ENCODE peak calls at places on chromosomes 6 and 20, in eight cellular contexts. One of them, this sample, is unnamed.

GRCh38 chr6:74451953-74452352 is 753.9 kb downstream of the COL12A1 start:
- DNase-seq in GM12878: no peak
- DNase-seq in NCI-H1694: no peak
- DNase-seq in A673: no peak
- DNase-seq in stimulated activated naive CD8-positive, alpha-beta T cell treated with anti-CD3 and anti-CD28 coated beads, Interleukin-15, Interleukin-2, amounts not matched to agents 100 U/mL and 50 U/mL, for 24 hours: no peak
- DNase-seq in left ventricle myocardium inferior: no peak
- DNase-seq in Caki2: no peak
- DNase-seq in ascending aorta: no peak
- DNase-seq in this sample: no peak

GRCh38 chr20:49865559-49865958 is 49.8 kb downstream of the SPATA2 start:
- DNase-seq in GM12878: no peak
- DNase-seq in NCI-H1694: no peak
- DNase-seq in A673: no peak
- DNase-seq in stimulated activated naive CD8-positive, alpha-beta T cell treated with anti-CD3 and anti-CD28 coated beads, Interleukin-15, Interleukin-2, amounts not matched to agents 100 U/mL and 50 U/mL, for 24 hours: no peak
- DNase-seq in left ventricle myocardium inferior: no peak
- DNase-seq in Caki2: no peak
- DNase-seq in ascending aorta: peak
- DNase-seq in this sample: peak

GRCh38 chr6:37204014-37204751 is 34.2 kb downstream of the PIM1 start:
- DNase-seq in GM12878: no peak
- DNase-seq in NCI-H1694: no peak
- DNase-seq in A673: no peak
- DNase-seq in stimulated activated naive CD8-positive, alpha-beta T cell treated with anti-CD3 and anti-CD28 coated beads, Interleukin-15, Interleukin-2, amounts not matched to agents 100 U/mL and 50 U/mL, for 24 hours: no peak
- DNase-seq in left ventricle myocardium inferior: no peak
- DNase-seq in Caki2: peak
- DNase-seq in ascending aorta: no peak
- DNase-seq in this sample: no peak

GRCh38 chr20:325889-326644 is 715 bp downstream of the SOX12 start:
- DNase-seq in GM12878: no peak
- DNase-seq in NCI-H1694: peak
- DNase-seq in A673: peak
- DNase-seq in stimulated activated naive CD8-positive, alpha-beta T cell treated with anti-CD3 and anti-CD28 coated beads, Interleukin-15, Interleukin-2, amounts not matched to agents 100 U/mL and 50 U/mL, for 24 hours: peak
- DNase-seq in left ventricle myocardium inferior: peak
- DNase-seq in Caki2: peak
- DNase-seq in ascending aorta: peak
- DNase-seq in this sample: peak

GRCh38 chr6:39312912-39313525 is 1.2 kb downstream of the KCNK17 start:
- DNase-seq in GM12878: no peak
- DNase-seq in NCI-H1694: no peak
- DNase-seq in A673: no peak
- DNase-seq in stimulated activated naive CD8-positive, alpha-beta T cell treated with anti-CD3 and anti-CD28 coated beads, Interleukin-15, Interleukin-2, amounts not matched to agents 100 U/mL and 50 U/mL, for 24 hours: no peak
- DNase-seq in left ventricle myocardium inferior: peak
- DNase-seq in Caki2: no peak
- DNase-seq in ascending aorta: peak
- DNase-seq in this sample: no peak

GRCh38 chr6:149716584-149716983 is 1.3 kb downstream of the LATS1 start:
- DNase-seq in GM12878: no peak
- DNase-seq in NCI-H1694: no peak
- DNase-seq in A673: no peak
- DNase-seq in stimulated activated naive CD8-positive, alpha-beta T cell treated with anti-CD3 and anti-CD28 coated beads, Interleukin-15, Interleukin-2, amounts not matched to agents 100 U/mL and 50 U/mL, for 24 hours: no peak
- DNase-seq in left ventricle myocardium inferior: no peak
- DNase-seq in Caki2: no peak
- DNase-seq in ascending aorta: no peak
- DNase-seq in this sample: no peak

GRCh38 chr20:51198876-51199523 is 176.1 kb upstream of the KCNG1 start:
- DNase-seq in GM12878: no peak
- DNase-seq in NCI-H1694: no peak
- DNase-seq in A673: no peak
- DNase-seq in stimulated activated naive CD8-positive, alpha-beta T cell treated with anti-CD3 and anti-CD28 coated beads, Interleukin-15, Interleukin-2, amounts not matched to agents 100 U/mL and 50 U/mL, for 24 hours: no peak
- DNase-seq in left ventricle myocardium inferior: no peak
- DNase-seq in Caki2: no peak
- DNase-seq in ascending aorta: no peak
- DNase-seq in this sample: no peak

GRCh38 chr6:36897629-36898028 is 11.9 kb downstream of the C6orf89 start:
- DNase-seq in GM12878: no peak
- DNase-seq in NCI-H1694: no peak
- DNase-seq in A673: no peak
- DNase-seq in stimulated activated naive CD8-positive, alpha-beta T cell treated with anti-CD3 and anti-CD28 coated beads, Interleukin-15, Interleukin-2, amounts not matched to agents 100 U/mL and 50 U/mL, for 24 hours: no peak
- DNase-seq in left ventricle myocardium inferior: no peak
- DNase-seq in Caki2: no peak
- DNase-seq in ascending aorta: no peak
- DNase-seq in this sample: no peak

GRCh38 chr6:154962751-154963150 is 32.4 kb upstream of the TIAM2 start:
- DNase-seq in GM12878: no peak
- DNase-seq in NCI-H1694: no peak
- DNase-seq in A673: no peak
- DNase-seq in stimulated activated naive CD8-positive, alpha-beta T cell treated with anti-CD3 and anti-CD28 coated beads, Interleukin-15, Interleukin-2, amounts not matched to agents 100 U/mL and 50 U/mL, for 24 hours: no peak
- DNase-seq in left ventricle myocardium inferior: no peak
- DNase-seq in Caki2: peak
- DNase-seq in ascending aorta: no peak
- DNase-seq in this sample: no peak

GRCh38 chr6:160714731-160715130 is 12.7 kb downstream of the PLG start:
- DNase-seq in GM12878: no peak
- DNase-seq in NCI-H1694: no peak
- DNase-seq in A673: no peak
- DNase-seq in stimulated activated naive CD8-positive, alpha-beta T cell treated with anti-CD3 and anti-CD28 coated beads, Interleukin-15, Interleukin-2, amounts not matched to agents 100 U/mL and 50 U/mL, for 24 hours: no peak
- DNase-seq in left ventricle myocardium inferior: no peak
- DNase-seq in Caki2: no peak
- DNase-seq in ascending aorta: no peak
- DNase-seq in this sample: no peak